ENCODE peak calls at places on chromosomes 16 and 17, in five cellular contexts. P, K, B, H and Y are unnamed samples.

GRCh38 chr17:32385971-32386370 is 36.0 kb downstream of the ZNF207 start:
- DNase-seq in P (no peak), K (no peak), B (no peak), H (no peak), Y (no peak)

GRCh38 chr16:28981517-28981916 is 3.3 kb upstream of the LAT start:
- DNase-seq in P (no peak), K (no peak), B (no peak), H (no peak), Y (peak; percentile 58)

GRCh38 chr16:11006666-11007065 is 62.3 kb downstream of the CLEC16A start:
- DNase-seq in P (peak; percentile 35), K (no peak), B (no peak), H (no peak), Y (no peak)

GRCh38 chr16:89924925-89925307 is 1.8 kb downstream of the TUBB3 start:
- DNase-seq in P (no peak), K (no peak), B (no peak), H (no peak), Y (no peak)

GRCh38 chr17:29138991-29139682 is 41.1 kb downstream of the MYO18A start:
- DNase-seq in P (no peak), K (no peak), B (no peak), H (no peak), Y (no peak)

GRCh38 chr17:82006468-82007227 is 16.0 kb downstream of the CENPX start:
- DNase-seq in P (peak; percentile 54), K (no peak), B (no peak), H (no peak), Y (no peak)

GRCh38 chr16:10959161-10959560 is 14.8 kb downstream of the CLEC16A start:
- DNase-seq in P (no peak), K (no peak), B (no peak), H (no peak), Y (no peak)

GRCh38 chr16:51967566-51967965 is 579.4 kb downstream of the TOX3 start:
- DNase-seq in P (no peak), K (no peak), B (no peak), H (no peak), Y (no peak)

GRCh38 chr17:43094129-43094834 is 30.9 kb downstream of the BRCA1 start:
- DNase-seq in P (peak; percentile 63), K (no peak), B (no peak), H (no peak), Y (no peak)

GRCh38 chr16:5502467-5502869 is 404.9 kb upstream of the EEF2KMT start:
- DNase-seq in P (no peak), K (no peak), B (no peak), H (peak; percentile 63), Y (no peak)

GRCh38 chr17:74430385-74430705 is 1.5 kb upstream of the GPRC5C start:
- DNase-seq in P (no peak), K (no peak), B (no peak), H (no peak), Y (no peak)

GRCh38 chr16:79288046-79288445 is 312.5 kb downstream of the MAF start:
- DNase-seq in P (no peak), K (no peak), B (no peak), H (no peak), Y (no peak)

GRCh38 chr16:71526111-71526998 is at the start of gene CHST4:
- DNase-seq in P (peak; percentile 63), K (peak; percentile 70), B (no peak), H (peak; percentile 64), Y (no peak)

GRCh38 chr17:71260366-71260765 is 860.5 kb upstream of the SOX9 start:
- DNase-seq in P (peak; percentile 67), K (peak; percentile 53), B (no peak), H (no peak), Y (peak; percentile 33)

GRCh38 chr17:15742051-15742795 is 10.1 kb downstream of the TBC1D26 start:
- DNase-seq in P (no peak), K (no peak), B (no peak), H (no peak), Y (no peak)

GRCh38 chr16:89922884-89923639 is at the start of gene TUBB3:
- DNase-seq in P (peak; percentile 64), K (peak; percentile 72), B (no peak), H (peak; percentile 87), Y (peak; percentile 78)

GRCh38 chr16:86664518-86665318 is 86.4 kb downstream of the FOXL1 start:
- DNase-seq in P (peak; percentile 97), K (peak; percentile 99), B (no peak), H (no peak), Y (peak; percentile 91)

GRCh38 chr17:13031718-13032350 is 14.0 kb upstream of the ELAC2 start:
- DNase-seq in P (no peak), K (peak; percentile 14), B (no peak), H (peak; percentile 65), Y (peak; percentile 70)

GRCh38 chr16:56190903-56191806 is at the start of gene GNAO1:
- DNase-seq in P (peak; percentile 35), K (peak; percentile 42), B (no peak), H (peak; percentile 89), Y (peak; percentile 5)

GRCh38 chr16:58264961-58265479 is 29.8 kb downstream of the PRSS54 start:
- DNase-seq in P (peak; percentile 70), K (peak; percentile 90), B (no peak), H (no peak), Y (peak; percentile 74)

GRCh38 chr17:42659079-42659931 is at the start of gene TUBG2:
- DNase-seq in P (peak; percentile 77), K (peak; percentile 89), B (no peak), H (peak; percentile 95), Y (peak; percentile 86)

GRCh38 chr17:67557921-67558320 is 159.8 kb upstream of the NOL11 start:
- DNase-seq in P (peak; percentile 8), K (no peak), B (no peak), H (no peak), Y (no peak)

GRCh38 chr17:80445152-80446110 is 30.5 kb downstream of the ENDOV start:
- DNase-seq in P (no peak), K (no peak), B (no peak), H (no peak), Y (no peak)

GRCh38 chr16:51815527-51815926 is 664.5 kb upstream of the SALL1 start:
- DNase-seq in P (no peak), K (no peak), B (no peak), H (no peak), Y (no peak)

GRCh38 chr16:26816885-26817571 is 249.7 kb upstream of the C16orf82 start:
- DNase-seq in P (peak; percentile 6), K (no peak), B (no peak), H (no peak), Y (peak; percentile 54)

GRCh38 chr16:70721202-70721963 is 35.5 kb upstream of the MTSS2 start:
- DNase-seq in P (no peak), K (no peak), B (no peak), H (no peak), Y (no peak)

GRCh38 chr17:73228748-73229236 is 32.9 kb downstream of the CPSF4L start:
- DNase-seq in P (peak; percentile 82), K (peak; percentile 79), B (no peak), H (no peak), Y (peak; percentile 94)

GRCh38 chr16:65312795-65313194 is 190.9 kb upstream of the CDH11 start:
- DNase-seq in P (peak; percentile 86), K (no peak), B (no peak), H (no peak), Y (no peak)

GRCh38 chr16:47018223-47018891 is 44.9 kb upstream of the DNAJA2 start:
- DNase-seq in P (peak; percentile 5), K (peak; percentile 56), B (no peak), H (peak; percentile 43), Y (peak; percentile 70)

GRCh38 chr17:41917957-41918391 is 777 bp downstream of the ACLY start:
- DNase-seq in P (no peak), K (peak; percentile 31), B (no peak), H (peak; percentile 66), Y (peak; percentile 33)

DNA sequence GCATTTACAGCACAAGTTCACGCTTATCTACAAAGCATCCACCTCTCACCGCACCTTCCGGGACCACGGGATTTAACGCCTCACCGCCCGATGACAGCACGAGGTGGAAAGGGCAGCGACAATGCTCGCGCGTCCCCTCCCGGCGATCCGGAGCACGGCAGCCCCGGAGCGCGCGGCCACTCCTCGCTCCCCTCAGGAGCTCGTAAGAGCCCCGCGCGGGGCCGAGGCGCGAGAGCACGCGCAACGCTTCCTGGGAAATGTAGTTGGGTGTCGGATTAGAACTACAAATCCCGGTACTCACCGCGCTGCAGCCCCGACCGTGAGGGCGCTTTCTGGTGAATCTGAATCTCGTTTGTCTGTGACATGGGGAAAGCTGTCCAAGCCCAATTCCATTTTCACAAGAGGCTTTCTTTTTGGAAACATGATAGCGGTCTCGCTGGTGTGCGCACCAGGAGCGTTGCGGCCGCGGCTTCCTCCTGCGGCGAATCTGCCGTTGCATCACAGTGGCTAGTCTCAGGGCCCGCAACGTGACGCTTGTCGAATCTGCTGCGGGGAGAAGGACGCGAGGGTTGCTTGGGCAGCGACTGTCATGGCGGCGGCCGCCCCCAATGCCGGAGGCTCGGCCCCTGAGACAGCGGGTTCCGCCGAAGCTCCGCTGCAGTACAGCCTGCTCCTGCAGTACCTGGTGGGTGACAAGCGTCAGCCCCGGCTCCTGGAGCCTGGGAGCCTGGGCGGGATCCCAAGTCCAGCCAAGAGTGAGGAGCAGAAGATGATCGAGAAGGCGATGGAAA is at the start of gene TIMM22:
- DNase-seq in P (peak; percentile 96), K (peak; percentile 98), B (peak; percentile 67), H (peak; percentile 98), Y (peak; percentile 96)
- H3K27ac ChIP-seq in P (peak within 1 kb of the TSS; percentile 97), K (peak within 1 kb of the TSS; percentile 94), B (peak within 1 kb of the TSS; percentile 92), H (peak within 1 kb of the TSS; percentile 97), Y (peak within 1 kb of the TSS; percentile 68)

DNA sequence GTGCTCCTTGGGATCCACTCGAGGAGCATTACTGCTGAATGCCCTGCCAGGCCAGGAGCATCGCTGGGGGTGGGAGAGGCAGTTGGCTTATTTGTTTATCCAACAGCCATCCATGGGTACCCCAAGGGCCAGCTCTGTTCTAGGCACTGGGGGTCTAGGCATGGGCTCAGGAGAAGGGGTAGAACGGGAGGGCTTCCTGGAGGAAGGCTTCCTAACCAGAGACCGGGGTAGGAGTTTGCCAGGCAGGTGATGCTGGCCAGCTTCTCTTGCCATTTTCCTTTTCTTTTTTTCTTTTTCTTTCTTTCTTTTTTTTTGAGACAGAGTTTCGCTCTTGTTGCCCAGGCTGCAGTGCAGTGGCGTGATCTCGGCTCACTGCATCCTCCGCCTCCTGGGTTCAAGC is 241.0 kb downstream of the SEC14L1 start:
- DNase-seq in P (no peak), K (no peak), B (no peak), H (no peak), Y (no peak)
- H3K4me1 ChIP-seq in P (peaks cover 52% of the 10 kb centered on the region), K (peaks cover 51% of the 10 kb centered on the region), B (peaks cover 68% of the 10 kb centered on the region), H (peaks cover 57% of the 10 kb centered on the region), Y (no peaks in the 10 kb centered on the region)

GRCh38 chr17:66495035-66495434 is 192.6 kb downstream of the PRKCA start:
- DNase-seq in P (no peak), K (no peak), B (no peak), H (no peak), Y (no peak)
- H3K27ac ChIP-seq in P (peak overlapping the region; percentile 76), K (no peak overlapping the region), B (no peak overlapping the region), H (no peak overlapping the region), Y (no peak overlapping the region)

DNA sequence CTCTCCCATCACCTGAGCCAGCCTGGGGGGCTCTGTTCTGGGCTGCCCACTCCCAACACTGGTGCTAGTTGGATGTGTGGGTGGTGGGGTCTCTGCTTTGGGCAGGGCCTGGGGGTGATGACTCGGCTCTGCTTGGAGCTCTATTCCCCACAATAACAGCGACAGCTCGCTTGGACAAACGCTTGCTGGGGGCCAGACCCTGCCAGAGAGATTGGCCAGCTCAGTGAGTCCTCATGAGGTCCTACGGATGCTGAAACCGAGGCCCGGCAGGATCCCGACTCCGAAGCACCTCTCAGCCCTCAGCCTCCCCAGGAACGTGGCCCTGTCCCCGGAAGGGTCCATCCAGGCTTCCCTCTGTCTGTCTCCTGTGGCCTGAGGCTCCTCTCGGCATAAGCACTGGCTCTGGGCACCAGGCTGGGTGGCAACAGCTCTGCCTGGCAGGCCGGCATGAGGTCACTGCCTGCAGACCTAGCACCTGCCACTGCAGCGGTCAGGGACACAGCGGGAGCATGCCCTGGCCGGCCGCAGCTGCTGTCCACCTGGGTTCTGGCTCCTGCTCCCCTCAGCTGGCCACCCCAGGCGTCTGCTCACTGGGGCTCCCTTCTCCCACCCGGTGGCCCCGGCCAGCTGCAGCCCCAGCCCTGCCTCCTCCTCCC is 7.1 kb downstream of the NTHL1 start:
- DNase-seq in P (no peak), K (no peak), B (no peak), H (no peak), Y (peak; percentile 37)
- H3K4me1 ChIP-seq in P (peaks cover 51% of the 10 kb centered on the region), K (peaks cover 28% of the 10 kb centered on the region), B (peaks cover 45% of the 10 kb centered on the region), H (peaks cover 13% of the 10 kb centered on the region), Y (peaks cover 71% of the 10 kb centered on the region)